ENCODE peak calls at places on chromosome 2, in five cellular contexts. One of them, this sample, is unnamed.

GRCh38 chr2:102588213-102588939 is 31.0 kb upstream of the SLC9A2 start:
- DNase-seq in testis: no peak
- DNase-seq in A549: no peak
- DNase-seq in IMR-90: no peak
- DNase-seq in transverse colon: no peak
- DNase-seq in this sample: no peak

GRCh38 chr2:164363646-164364045 is 257.6 kb downstream of the GRB14 start:
- DNase-seq in A549: no peak
- DNase-seq in testis: no peak
- DNase-seq in transverse colon: no peak
- DNase-seq in IMR-90: no peak
- DNase-seq in this sample: no peak

GRCh38 chr2:207156451-207157161 is 9.1 kb downstream of the KLF7 start:
- DNase-seq in transverse colon: no peak
- DNase-seq in A549: no peak
- DNase-seq in testis: no peak
- DNase-seq in IMR-90: no peak
- DNase-seq in this sample: no peak

GRCh38 chr2:73979021-73979420 is 5.7 kb upstream of the TET3 start:
- DNase-seq in testis: no peak
- DNase-seq in IMR-90: no peak
- DNase-seq in A549: no peak
- DNase-seq in transverse colon: no peak
- DNase-seq in this sample: no peak

GRCh38 chr2:70050631-70051425 is 36.4 kb upstream of the PCBP1 start:
- DNase-seq in testis: no peak
- DNase-seq in transverse colon: no peak
- DNase-seq in IMR-90: no peak
- DNase-seq in A549: no peak
- DNase-seq in this sample: no peak

GRCh38 chr2:203280428-203281064 is 41.7 kb downstream of the CYP20A1 start:
- DNase-seq in A549: no peak
- DNase-seq in IMR-90: no peak
- DNase-seq in transverse colon: no peak
- DNase-seq in testis: no peak
- DNase-seq in this sample: no peak

GRCh38 chr2:226440119-226440917 is 359.3 kb downstream of the IRS1 start:
- DNase-seq in IMR-90: peak; percentile 66
- DNase-seq in transverse colon: no peak
- DNase-seq in A549: no peak
- DNase-seq in testis: no peak
- DNase-seq in this sample: no peak

GRCh38 chr2:37226863-37227262 is 4.5 kb downstream of the CEBPZ start:
- DNase-seq in transverse colon: no peak
- DNase-seq in testis: no peak
- DNase-seq in A549: no peak
- DNase-seq in IMR-90: no peak
- DNase-seq in this sample: no peak

GRCh38 chr2:216283038-216283900 is 89.0 kb downstream of the MARCHF4 start:
- DNase-seq in testis: peak; percentile 39
- DNase-seq in A549: peak; percentile 12
- DNase-seq in transverse colon: no peak
- DNase-seq in IMR-90: no peak
- DNase-seq in this sample: no peak

GRCh38 chr2:1937066-1937465 is 192.8 kb upstream of the PXDN start:
- DNase-seq in A549: no peak
- DNase-seq in IMR-90: no peak
- DNase-seq in testis: no peak
- DNase-seq in transverse colon: no peak
- DNase-seq in this sample: no peak

GRCh38 chr2:187847245-187848208 is 293.3 kb upstream of the TFPI start:
- DNase-seq in A549: no peak
- DNase-seq in transverse colon: no peak
- DNase-seq in testis: no peak
- DNase-seq in IMR-90: no peak
- DNase-seq in this sample: no peak

GRCh38 chr2:172311921-172312345 is 115.5 kb upstream of the ITGA6 start:
- DNase-seq in transverse colon: no peak
- DNase-seq in testis: no peak
- DNase-seq in IMR-90: no peak
- DNase-seq in A549: no peak
- DNase-seq in this sample: peak; percentile 49

GRCh38 chr2:95232232-95232631 is 24.9 kb downstream of the ZNF892 start:
- DNase-seq in testis: no peak
- DNase-seq in transverse colon: no peak
- DNase-seq in A549: no peak
- DNase-seq in IMR-90: no peak
- DNase-seq in this sample: no peak

GRCh38 chr2:5725794-5726463 is 33.7 kb downstream of the SOX11 start:
- DNase-seq in A549: no peak
- DNase-seq in transverse colon: no peak
- DNase-seq in IMR-90: no peak
- DNase-seq in testis: no peak
- DNase-seq in this sample: no peak

GRCh38 chr2:150144546-150145305 is 342.7 kb downstream of the RND3 start:
- DNase-seq in transverse colon: no peak
- DNase-seq in testis: no peak
- DNase-seq in IMR-90: peak; percentile 76
- DNase-seq in A549: no peak
- DNase-seq in this sample: no peak

GRCh38 chr2:174004900-174005605 is 39.9 kb upstream of the SP3 start:
- DNase-seq in IMR-90: peak; percentile 86
- DNase-seq in A549: no peak
- DNase-seq in transverse colon: no peak
- DNase-seq in testis: no peak
- DNase-seq in this sample: peak; percentile 33

GRCh38 chr2:9296559-9296958 is 89.9 kb downstream of the ASAP2 start:
- DNase-seq in A549: no peak
- DNase-seq in IMR-90: no peak
- DNase-seq in testis: no peak
- DNase-seq in transverse colon: no peak
- DNase-seq in this sample: no peak

DNA sequence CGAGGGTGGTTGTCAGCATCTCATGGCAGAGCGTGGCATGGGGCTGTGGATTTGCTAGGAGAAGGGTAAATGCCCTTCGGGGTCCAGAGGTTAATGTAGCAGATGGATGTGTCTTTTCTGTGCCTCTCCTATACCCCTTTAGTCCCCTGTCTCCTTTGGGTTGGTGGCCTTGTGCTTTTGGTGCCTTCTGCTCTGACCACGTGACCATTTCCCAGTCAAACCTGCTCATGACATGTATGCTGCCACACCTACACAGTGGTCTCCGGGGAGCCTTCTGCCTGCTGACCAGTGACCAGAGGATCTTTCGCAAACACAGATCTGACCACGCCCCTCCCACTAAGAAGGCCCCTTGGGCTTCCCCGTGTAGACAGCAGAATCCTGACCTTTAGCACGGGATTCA is 116.1 kb downstream of the ACOXL start:
- DNase-seq in transverse colon: no peak
- DNase-seq in A549: no peak
- DNase-seq in IMR-90: no peak
- DNase-seq in testis: no peak
- DNase-seq in this sample: no peak
- H3K4me1 ChIP-seq in transverse colon: no peaks in the 10 kb centered on the region
- H3K4me1 ChIP-seq in A549: no peaks in the 10 kb centered on the region
- H3K4me1 ChIP-seq in IMR-90: no peaks in the 10 kb centered on the region
- H3K4me1 ChIP-seq in testis: no peaks in the 10 kb centered on the region
- H3K4me1 ChIP-seq in this sample: no peaks in the 10 kb centered on the region

GRCh38 chr2:218959141-218959731 is at the start of gene CDK5R2:
- DNase-seq in testis: peak; percentile 94
- DNase-seq in transverse colon: peak; percentile 81
- DNase-seq in A549: peak; percentile 97
- DNase-seq in IMR-90: peak; percentile 72
- DNase-seq in this sample: peak; percentile 68
- H3K4me3 ChIP-seq in testis: peak within 1 kb of the TSS; percentile 42
- H3K4me3 ChIP-seq in transverse colon: peak within 1 kb of the TSS; percentile 41
- H3K4me3 ChIP-seq in A549: peak within 1 kb of the TSS; percentile 64
- H3K4me3 ChIP-seq in IMR-90: peak within 1 kb of the TSS; percentile 44
- H3K4me3 ChIP-seq in this sample: peak within 1 kb of the TSS; percentile 16

DNA sequence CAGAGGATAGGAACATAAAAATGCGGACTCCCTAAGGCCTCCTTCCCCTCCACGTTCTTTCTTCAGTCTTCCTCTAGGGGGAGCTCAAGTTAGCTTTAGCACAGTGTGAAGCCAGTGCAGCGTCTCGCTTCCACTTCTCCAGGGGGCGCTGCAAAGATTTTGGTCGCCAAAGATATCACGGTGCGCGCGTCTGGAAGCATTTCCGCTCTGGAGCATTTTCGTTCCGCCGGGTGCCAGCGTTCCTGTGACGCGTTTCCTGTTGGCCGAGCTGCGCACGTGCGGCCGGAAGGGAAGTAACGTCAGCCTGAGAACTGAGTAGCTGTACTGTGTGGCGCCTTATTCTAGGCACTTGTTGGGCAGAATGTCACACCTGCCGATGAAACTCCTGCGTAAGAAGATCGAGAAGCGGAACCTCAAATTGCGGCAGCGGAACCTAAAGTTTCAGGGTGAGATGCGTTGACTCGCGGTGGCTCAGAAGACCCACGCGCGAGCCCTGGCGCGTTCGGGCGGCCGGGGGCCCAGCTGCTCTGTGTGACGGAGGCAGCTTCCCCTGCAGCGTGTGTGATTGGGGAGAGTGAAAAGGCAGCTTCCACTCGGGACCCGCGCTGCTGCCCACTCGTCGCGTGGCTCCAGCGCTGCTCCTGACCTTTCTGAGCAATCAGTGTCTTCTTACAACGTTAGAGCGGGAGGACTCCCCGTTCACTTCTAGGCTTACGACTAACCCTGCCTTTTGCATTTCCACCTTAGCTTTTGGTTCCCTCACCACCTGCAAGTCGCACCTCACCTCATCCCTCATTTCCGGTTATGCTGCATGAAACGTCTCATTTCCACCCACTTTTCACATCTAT is at the start of gene DDX18:
- DNase-seq in testis: peak; percentile 99
- DNase-seq in IMR-90: peak; percentile 97
- DNase-seq in transverse colon: peak; percentile 98
- DNase-seq in A549: peak; percentile 50
- DNase-seq in this sample: peak; percentile 97
- TF ChIP-seq POLR2A in testis: no peak
- TF ChIP-seq POLR2A in IMR-90: peak; percentile 91
- TF ChIP-seq POLR2A in transverse colon: peak; percentile 68
- TF ChIP-seq POLR2A in A549: peak; percentile 75
- TF ChIP-seq POLR2A in this sample: no peak

DNA sequence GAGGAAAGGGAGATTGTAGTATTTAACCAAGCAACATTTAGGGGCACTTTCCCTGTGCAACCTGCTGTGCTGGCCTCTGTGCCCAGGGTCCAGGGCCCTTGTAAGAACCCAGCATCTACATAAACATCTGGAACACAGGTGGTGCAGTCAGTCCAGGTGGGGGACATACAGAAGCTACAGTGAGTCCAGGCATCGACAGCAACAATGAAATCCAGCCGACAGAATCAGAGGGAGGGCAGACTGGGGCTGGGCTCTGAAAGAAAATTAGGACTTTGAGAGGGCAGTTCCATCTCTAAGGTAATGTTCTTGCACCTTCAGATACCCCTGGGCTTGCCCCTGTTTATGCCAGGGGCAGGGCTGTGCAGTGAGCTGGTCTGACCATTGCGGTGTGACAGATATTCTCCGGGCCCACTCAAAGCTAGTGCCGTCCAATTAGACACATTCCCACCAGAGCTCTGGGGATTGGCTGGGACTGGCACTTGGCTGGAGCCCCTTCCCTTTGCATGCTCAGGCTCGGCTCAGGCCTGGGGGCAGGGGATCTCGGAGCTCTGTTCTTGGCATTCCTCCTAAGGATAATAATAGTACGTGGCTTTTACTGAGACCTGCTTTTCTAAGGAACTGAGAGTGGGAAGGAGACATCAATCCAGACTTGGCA is 5.4 kb downstream of the LBH start:
- DNase-seq in testis: no peak
- DNase-seq in A549: no peak
- DNase-seq in transverse colon: no peak
- DNase-seq in IMR-90: no peak
- DNase-seq in this sample: peak; percentile 67
- H3K4me1 ChIP-seq in testis: peaks cover 24% of the 10 kb centered on the region
- H3K4me1 ChIP-seq in A549: peaks cover 82% of the 10 kb centered on the region
- H3K4me1 ChIP-seq in transverse colon: peaks cover 57% of the 10 kb centered on the region
- H3K4me1 ChIP-seq in IMR-90: peaks cover 47% of the 10 kb centered on the region
- H3K4me1 ChIP-seq in this sample: peaks cover 20% of the 10 kb centered on the region

GRCh38 chr2:219569635-219570034 is 1.7 kb downstream of the OBSL1 start:
- DNase-seq in transverse colon: no peak
- DNase-seq in IMR-90: no peak
- DNase-seq in A549: no peak
- DNase-seq in testis: no peak
- DNase-seq in this sample: no peak
- H3K4me3 ChIP-seq in transverse colon: no peak overlapping the region
- H3K4me3 ChIP-seq in IMR-90: no peak overlapping the region
- H3K4me3 ChIP-seq in A549: no peak overlapping the region
- H3K4me3 ChIP-seq in testis: peak overlapping the region; percentile 69
- H3K4me3 ChIP-seq in this sample: no peak overlapping the region

GRCh38 chr2:64651590-64651989 is 2.1 kb downstream of the SERTAD2 start:
- DNase-seq in testis: no peak
- DNase-seq in transverse colon: no peak
- DNase-seq in IMR-90: no peak
- DNase-seq in A549: no peak
- DNase-seq in this sample: no peak

GRCh38 chr2:64650722-64651338 is 2.9 kb downstream of the SERTAD2 start:
- DNase-seq in A549: no peak
- DNase-seq in testis: no peak
- DNase-seq in transverse colon: peak; percentile 74
- DNase-seq in IMR-90: no peak
- DNase-seq in this sample: no peak

GRCh38 chr2:64649013-64649484 is 4.7 kb downstream of the SERTAD2 start:
- DNase-seq in A549: no peak
- DNase-seq in testis: peak; percentile 49
- DNase-seq in IMR-90: no peak
- DNase-seq in transverse colon: peak; percentile 50
- DNase-seq in this sample: no peak

GRCh38 chr2:64650257-64650656 is 3.5 kb downstream of the SERTAD2 start:
- DNase-seq in testis: no peak
- DNase-seq in transverse colon: no peak
- DNase-seq in A549: no peak
- DNase-seq in IMR-90: no peak
- DNase-seq in this sample: no peak

DNA sequence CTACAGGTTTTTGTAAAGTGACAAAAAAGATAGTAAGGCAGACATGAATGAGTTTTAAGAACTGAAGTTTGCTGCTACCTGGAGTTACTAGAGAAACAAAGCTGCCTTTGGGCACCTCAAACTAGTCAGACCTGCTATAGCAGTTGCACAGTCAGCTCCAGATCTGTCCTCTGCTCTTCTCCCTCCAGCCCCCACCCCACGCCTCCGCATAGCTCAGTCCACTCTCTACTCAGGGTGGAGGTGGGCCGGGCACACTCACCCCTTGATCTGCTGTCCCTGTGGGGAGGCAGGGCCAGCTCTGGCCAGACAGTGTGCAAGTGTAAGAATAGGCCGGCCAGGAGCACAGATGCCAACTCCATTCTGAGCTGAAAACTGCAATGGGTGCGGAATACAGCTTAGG is 4.1 kb downstream of the SERTAD2 start:
- DNase-seq in A549: no peak
- DNase-seq in testis: peak; percentile 40
- DNase-seq in transverse colon: no peak
- DNase-seq in IMR-90: no peak
- DNase-seq in this sample: peak; percentile 36
- TF ChIP-seq POLR2A in A549: no peak
- TF ChIP-seq POLR2A in testis: no peak
- TF ChIP-seq POLR2A in transverse colon: no peak
- TF ChIP-seq POLR2A in IMR-90: no peak
- TF ChIP-seq POLR2A in this sample: no peak